ENCODE peak calls at places on chromosomes 16 and 17, in seven cellular contexts. V is T-helper 1 cell, B is AG04450, Z is mucosa of gallbladder, S is progenitor cell of endocrine pancreas, Q is left cardiac atrium, M is NCI-H1930. F is an unnamed sample.
A peak's percentile ranks its signal among the peaks of the same experiment; 100 is the strongest.

GRCh38 chr17:72345536-72345935 is 224.7 kb downstream of the SOX9 start:
- DNase-seq in V (no peak), B (no peak), Z (no peak), S (no peak), Q (no peak), M (no peak), F (no peak)

GRCh38 chr16:67969286-67970039 is 1.0 kb upstream of the SLC12A4 start:
- DNase-seq in V (no peak), B (no peak), Z (no peak), S (no peak), Q (no peak), M (no peak), F (no peak)

GRCh38 chr16:27217256-27217655 is 13.9 kb downstream of the KDM8 start:
- DNase-seq in V (no peak), B (no peak), Z (no peak), S (no peak), Q (peak; percentile 37), M (no peak), F (no peak)

GRCh38 chr17:54898576-54898975 is 2.1 kb upstream of the TOM1L1 start:
- DNase-seq in V (no peak), B (no peak), Z (no peak), S (no peak), Q (no peak), M (no peak), F (no peak)

GRCh38 chr17:58591455-58591854 is 77.0 kb upstream of the MTMR4 start:
- DNase-seq in V (no peak), B (no peak), Z (no peak), S (no peak), Q (no peak), M (no peak), F (no peak)

GRCh38 chr17:41870627-41871026 is 5.4 kb upstream of the KLHL11 start:
- DNase-seq in V (no peak), B (no peak), Z (no peak), S (no peak), Q (no peak), M (no peak), F (no peak)

GRCh38 chr16:19861811-19862327 is 22.8 kb downstream of the GPRC5B start:
- DNase-seq in V (no peak), B (no peak), Z (no peak), S (no peak), Q (no peak), M (no peak), F (no peak)

GRCh38 chr16:57892447-57893096 is 78.4 kb downstream of the CNGB1 start:
- DNase-seq in V (no peak), B (no peak), Z (peak; percentile 40), S (no peak), Q (peak; percentile 44), M (no peak), F (no peak)

F was measured in GM19239.